ENCODE peak calls at places on chromosomes 16 and 17, in seven cellular contexts. O, Q, T, U, B, D and X are unnamed samples.

GRCh38 chr17:28327709-28328108 is 7.6 kb downstream of the IFT20 start:
- DNase-seq in O (no peak), Q (no peak), T (no peak), U (no peak), B (no peak), D (no peak), X (peak)

GRCh38 chr16:81448154-81449131 is 3.8 kb downstream of the CMIP start:
- DNase-seq in O (no peak), Q (no peak), T (peak), U (no peak), B (no peak), D (no peak), X (no peak)

GRCh38 chr16:28279006-28279405 is 13.3 kb upstream of the SBK1 start:
- DNase-seq in O (no peak), Q (no peak), T (no peak), U (no peak), B (no peak), D (no peak), X (no peak)

GRCh38 chr16:60013076-60013475 is 1279.0 kb upstream of the GOT2 start:
- DNase-seq in O (no peak), Q (no peak), T (no peak), U (no peak), B (no peak), D (no peak), X (no peak)

GRCh38 chr16:56614549-56614991 is 6.2 kb downstream of the MT2A start:
- DNase-seq in O (no peak), Q (no peak), T (peak), U (no peak), B (no peak), D (no peak), X (no peak)

GRCh38 chr17:39640493-39641118 is 3.7 kb downstream of the STARD3 start:
- DNase-seq in O (no peak), Q (no peak), T (no peak), U (no peak), B (no peak), D (no peak), X (no peak)

GRCh38 chr16:25035494-25036405 is 20.6 kb upstream of the ARHGAP17 start:
- DNase-seq in O (no peak), Q (no peak), T (no peak), U (no peak), B (no peak), D (no peak), X (no peak)

GRCh38 chr17:41463746-41464145 is 3.4 kb downstream of the KRT32 start:
- DNase-seq in O (no peak), Q (no peak), T (no peak), U (no peak), B (no peak), D (no peak), X (no peak)

GRCh38 chr16:17420821-17421220 is 49.9 kb downstream of the XYLT1 start:
- DNase-seq in O (no peak), Q (no peak), T (no peak), U (no peak), B (no peak), D (no peak), X (no peak)

GRCh38 chr17:14156689-14157088 is 80.0 kb downstream of the CDRT15 start:
- DNase-seq in O (no peak), Q (no peak), T (peak), U (no peak), B (no peak), D (no peak), X (no peak)

GRCh38 chr16:58038219-58038641 is 12.7 kb downstream of the MMP15 start:
- DNase-seq in O (no peak), Q (no peak), T (no peak), U (no peak), B (peak), D (no peak), X (no peak)

GRCh38 chr17:64781810-64782555 is 119.9 kb upstream of the SMURF2 start:
- DNase-seq in O (peak), Q (no peak), T (no peak), U (no peak), B (no peak), D (no peak), X (no peak)

GRCh38 chr17:40416671-40417070 is 1.0 kb downstream of the TOP2A start:
- DNase-seq in O (no peak), Q (no peak), T (no peak), U (no peak), B (no peak), D (no peak), X (no peak)

GRCh38 chr17:75845058-75845711 is 981 bp upstream of the UNC13D start:
- DNase-seq in O (peak), Q (peak), T (peak), U (peak), B (peak), D (peak), X (peak)
- TF ChIP-seq JUND in O (no peak), Q (no peak), T (peak), U (peak), B (no peak), D (no peak), X (no peak)

GRCh38 chr17:77535435-77535834 is 394.7 kb downstream of the SEC14L1 start:
- DNase-seq in O (no peak), Q (no peak), T (no peak), U (no peak), B (no peak), D (no peak), X (no peak)
- TF ChIP-seq JUND in O (no peak), Q (no peak), T (peak), U (peak), B (no peak), D (no peak), X (no peak)

GRCh38 chr17:45341389-45342158 is 24.8 kb upstream of the MAP3K14 start:
- DNase-seq in O (peak), Q (peak), T (peak), U (peak), B (peak), D (no peak), X (peak)
- TF ChIP-seq JUND in O (no peak), Q (no peak), T (no peak), U (no peak), B (no peak), D (no peak), X (no peak)

GRCh38 chr17:81340606-81341346 is 45.7 kb upstream of the SLC38A10 start:
- DNase-seq in O (peak), Q (no peak), T (no peak), U (no peak), B (peak), D (no peak), X (no peak)
- TF ChIP-seq JUND in O (no peak), Q (no peak), T (no peak), U (no peak), B (no peak), D (no peak), X (no peak)

GRCh38 chr17:79034931-79035485 is 11.0 kb downstream of the C1QTNF1 start:
- DNase-seq in O (no peak), Q (no peak), T (no peak), U (no peak), B (no peak), D (no peak), X (no peak)
- TF ChIP-seq JUND in O (no peak), Q (no peak), T (no peak), U (no peak), B (no peak), D (no peak), X (no peak)

DNA sequence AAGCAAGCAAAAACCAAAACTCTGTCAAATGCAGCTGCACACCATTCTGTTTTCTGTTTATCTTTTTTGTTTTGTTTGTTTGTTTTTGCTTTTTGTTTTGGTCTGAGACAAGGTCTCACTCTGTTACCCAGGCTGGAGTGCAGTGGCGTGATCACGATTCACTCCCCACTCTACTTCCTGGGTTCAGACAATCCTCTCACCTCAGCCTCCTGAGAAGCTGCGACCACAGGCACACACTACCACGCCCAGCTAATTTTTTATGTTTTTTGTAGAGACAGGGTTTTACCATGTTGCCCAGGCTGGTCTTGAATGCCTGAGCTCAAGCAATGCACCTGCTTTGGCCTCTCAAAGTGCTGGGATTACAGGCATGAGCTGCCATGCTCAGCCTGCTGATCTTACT is 19.3 kb upstream of the SLFN13 start:
- DNase-seq in O (no peak), Q (no peak), T (no peak), U (no peak), B (no peak), D (no peak), X (no peak)
- TF ChIP-seq JUND in O (no peak), Q (no peak), T (no peak), U (no peak), B (no peak), D (no peak), X (no peak)

GRCh38 chr16:3675601-3676130 is 21.2 kb downstream of the DNASE1 start:
- DNase-seq in O (no peak), Q (no peak), T (no peak), U (no peak), B (peak), D (no peak), X (no peak)

GRCh38 chr16:3677994-3678393 is 23.5 kb downstream of the DNASE1 start:
- DNase-seq in O (no peak), Q (no peak), T (no peak), U (no peak), B (no peak), D (no peak), X (no peak)

GRCh38 chr16:3681206-3681605 is 26.7 kb downstream of the DNASE1 start:
- DNase-seq in O (no peak), Q (no peak), T (no peak), U (no peak), B (no peak), D (no peak), X (no peak)
- TF ChIP-seq JUND in O (no peak), Q (no peak), T (no peak), U (no peak), B (no peak), D (no peak), X (no peak)

GRCh38 chr17:76878568-76878967 is 10.4 kb downstream of the MGAT5B start:
- DNase-seq in O (no peak), Q (no peak), T (no peak), U (no peak), B (no peak), D (no peak), X (no peak)

GRCh38 chr17:76879254-76879653 is 11.1 kb downstream of the MGAT5B start:
- DNase-seq in O (no peak), Q (no peak), T (no peak), U (no peak), B (no peak), D (no peak), X (no peak)

GRCh38 chr17:76881408-76881807 is 13.2 kb downstream of the MGAT5B start:
- DNase-seq in O (no peak), Q (no peak), T (no peak), U (no peak), B (no peak), D (no peak), X (no peak)

GRCh38 chr17:76880268-76880667 is 12.1 kb downstream of the MGAT5B start:
- DNase-seq in O (no peak), Q (no peak), T (no peak), U (no peak), B (no peak), D (no peak), X (no peak)

DNA sequence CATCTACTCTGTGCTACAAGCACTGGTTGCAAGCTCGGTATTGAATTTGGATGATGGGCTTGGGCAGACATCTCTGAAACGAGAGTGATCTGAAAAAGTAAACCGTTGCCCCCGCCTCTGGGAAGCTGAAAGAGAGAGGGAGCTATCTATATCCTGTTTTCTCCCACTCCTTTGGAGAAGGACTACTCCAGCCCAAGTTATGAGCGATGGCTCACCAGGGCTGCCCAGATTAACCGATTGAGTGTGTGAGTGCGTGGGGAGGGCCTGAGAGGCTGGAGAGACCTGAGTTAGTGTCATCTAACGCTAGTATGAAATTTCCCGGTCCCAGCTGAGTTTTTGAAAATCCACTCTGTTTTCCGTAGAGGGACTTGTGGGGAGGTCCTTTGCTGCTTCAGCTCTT is 11.5 kb downstream of the MGAT5B start:
- DNase-seq in O (no peak), Q (no peak), T (no peak), U (no peak), B (no peak), D (no peak), X (no peak)
- TF ChIP-seq JUND in O (no peak), Q (no peak), T (no peak), U (no peak), B (no peak), D (no peak), X (no peak)